ENCODE peak calls at places on chromosome 17, in six cellular contexts. G is CD4-positive, alpha-beta memory T cell; L is MM.1S; A is uterus; M is PC-3; U is GM23338. V is an unnamed sample.

GRCh38 chr17:8680402-8680801 is 49.9 kb upstream of the MYH10 start:
- DNase-seq in L (no peak), M (no peak), G (no peak), U (no peak), A (no peak), V (no peak)

GRCh38 chr17:82110298-82110697 is 12.3 kb upstream of the FASN start:
- DNase-seq in A (no peak), M (peak; percentile 94), U (no peak), L (no peak), G (no peak), V (no peak)

GRCh38 chr17:64174686-64175456 is 44.9 kb upstream of the ERN1 start:
- DNase-seq in M (no peak), G (no peak), U (no peak), A (no peak), L (no peak), V (no peak)

GRCh38 chr17:82799591-82799990 is 40.2 kb downstream of the ZNF750 start:
- DNase-seq in M (no peak), L (no peak), G (no peak), U (no peak), A (no peak), V (no peak)

GRCh38 chr17:20063665-20064648 is 54.8 kb downstream of the SPECC1 start:
- DNase-seq in U (peak; percentile 27), G (no peak), A (peak; percentile 95), L (peak; percentile 88), M (peak; percentile 96), V (peak; percentile 57)

GRCh38 chr17:66900126-66901010 is 64.1 kb upstream of the CACNG4 start:
- DNase-seq in M (peak; percentile 72), L (peak; percentile 12), U (no peak), G (no peak), A (no peak), V (no peak)

GRCh38 chr17:60422162-60422665 is at the start of gene CHCT1:
- DNase-seq in G (no peak), L (no peak), A (no peak), U (peak; percentile 59), M (no peak), V (no peak)

GRCh38 chr17:32283745-32284207 is 18.1 kb downstream of the RHBDL3 start:
- DNase-seq in U (no peak), G (no peak), L (no peak), M (peak; percentile 22), A (no peak), V (peak; percentile 59)

GRCh38 chr17:80361495-80362220 is 53.3 kb upstream of the ENDOV start:
- DNase-seq in A (no peak), M (peak; percentile 22), U (peak; percentile 79), G (no peak), L (no peak), V (no peak)

GRCh38 chr17:76700627-76701470 is 9.9 kb downstream of the MXRA7 start:
- DNase-seq in A (peak; percentile 89), U (peak; percentile 66), G (no peak), L (no peak), M (no peak), V (no peak)

GRCh38 chr17:83203073-83203471 is 123.7 kb downstream of the METRNL start:
- DNase-seq in G (no peak), L (no peak), U (no peak), M (no peak), A (peak; percentile 57), V (no peak)

GRCh38 chr17:58189436-58190146 is 2.9 kb upstream of the EPX start:
- DNase-seq in U (no peak), M (peak; percentile 98), G (no peak), L (no peak), A (no peak), V (no peak)

GRCh38 chr17:61075988-61076387 is 323.7 kb upstream of the TBX2 start:
- DNase-seq in A (no peak), U (no peak), G (no peak), L (no peak), M (no peak), V (no peak)

GRCh38 chr17:45985447-45985846 is 13.6 kb upstream of the STH start:
- DNase-seq in A (no peak), L (no peak), G (no peak), M (no peak), U (no peak), V (no peak)

GRCh38 chr17:17351356-17351891 is 48.3 kb downstream of the NT5M start:
- DNase-seq in A (no peak), G (no peak), U (no peak), M (no peak), L (no peak), V (no peak)

GRCh38 chr17:50396261-50397110 is 837 bp downstream of the LRRC59 start:
- DNase-seq in G (peak; percentile 20), M (peak; percentile 64), A (peak; percentile 42), L (peak; percentile 19), U (peak; percentile 19), V (peak; percentile 37)

GRCh38 chr17:76957600-76958464 is 89.6 kb downstream of the MGAT5B start:
- DNase-seq in M (no peak), A (no peak), L (no peak), U (peak; percentile 28), G (no peak), V (no peak)

GRCh38 chr17:3012926-3013581 is 50.4 kb downstream of the OR1D5 start:
- DNase-seq in M (peak; percentile 56), U (peak; percentile 89), A (peak; percentile 56), G (peak; percentile 27), L (peak; percentile 56), V (peak; percentile 43)

GRCh38 chr17:7884581-7885356 is 3.8 kb upstream of the CHD3 start:
- DNase-seq in A (no peak), G (peak; percentile 37), L (no peak), M (no peak), U (peak; percentile 24), V (peak; percentile 22)

DNA sequence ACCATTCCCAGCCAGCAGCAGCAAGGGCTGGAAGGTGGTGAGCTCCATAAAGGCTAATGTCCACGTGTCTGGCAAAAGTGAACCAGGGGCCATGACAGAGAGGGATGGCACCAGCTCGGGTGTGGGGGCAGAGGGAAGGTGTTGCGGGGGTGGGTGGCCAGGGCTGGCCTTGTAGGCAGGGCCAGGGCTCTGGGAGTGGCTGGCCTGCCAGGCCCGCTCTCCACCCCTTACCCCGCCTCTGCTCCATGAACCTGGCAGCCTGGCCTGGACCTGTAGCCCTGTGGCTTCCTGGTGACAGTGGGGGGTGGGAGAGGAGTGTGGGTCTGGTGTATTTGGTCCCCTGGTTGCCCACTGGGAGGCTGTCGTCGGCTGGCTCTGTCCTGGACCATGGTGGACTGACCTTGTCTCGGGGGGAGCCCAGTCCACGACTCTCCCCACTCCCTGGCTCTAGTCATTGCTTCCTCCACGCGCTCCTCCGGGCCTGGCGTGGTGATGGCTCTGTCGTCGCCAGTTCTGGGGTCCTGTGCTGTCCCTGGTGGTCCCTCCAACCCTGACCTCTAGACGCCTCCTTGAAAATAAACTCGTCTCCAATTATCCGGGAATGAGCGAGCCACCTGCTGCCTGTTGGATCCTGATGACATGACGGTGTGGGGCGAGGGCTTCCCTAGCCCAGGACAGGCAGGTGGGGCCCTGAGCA is 50.0 kb downstream of the ENGASE start:
- DNase-seq in U (no peak), A (no peak), L (no peak), M (no peak), G (no peak), V (no peak)
- H3K27me3 ChIP-seq in U (no peaks in the 10 kb centered on the region), A (no peaks in the 10 kb centered on the region), L (peaks cover 98% of the 10 kb centered on the region), M (peaks cover 94% of the 10 kb centered on the region), G (no peaks in the 10 kb centered on the region), V (no peaks in the 10 kb centered on the region)

GRCh38 chr17:43373343-43373742 is 25.4 kb upstream of the ARL4D start:
- DNase-seq in U (no peak), L (no peak), A (no peak), M (no peak), G (no peak), V (no peak)
- H3K27me3 ChIP-seq in U (no peaks in the 10 kb centered on the region), L (peaks cover 43% of the 10 kb centered on the region), A (no peaks in the 10 kb centered on the region), M (no peaks in the 10 kb centered on the region), G (no peaks in the 10 kb centered on the region), V (no peaks in the 10 kb centered on the region)

DNA sequence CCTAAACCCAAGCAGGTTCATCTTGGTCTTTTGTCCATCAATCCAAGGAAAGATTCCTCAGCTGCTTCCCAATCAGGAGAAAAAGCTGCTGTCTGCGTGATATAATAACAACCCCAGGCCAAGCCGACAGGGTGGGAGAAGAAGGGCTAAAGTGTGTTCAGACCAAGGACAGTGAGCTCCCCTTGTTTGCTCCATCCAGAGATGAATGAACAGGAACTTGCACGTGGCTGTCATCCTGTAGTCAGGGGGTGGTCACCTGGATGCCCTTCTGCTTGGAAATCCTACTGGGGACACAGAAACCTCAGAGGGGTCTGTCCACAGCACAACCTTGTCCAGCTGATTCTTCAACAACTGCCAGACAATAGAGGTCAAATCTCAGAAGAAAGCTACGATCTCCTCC is 414.5 kb downstream of the SOX9 start:
- DNase-seq in M (no peak), G (no peak), A (no peak), U (no peak), L (no peak), V (no peak)
- H3K27me3 ChIP-seq in M (no peaks in the 10 kb centered on the region), G (no peaks in the 10 kb centered on the region), A (no peaks in the 10 kb centered on the region), U (no peaks in the 10 kb centered on the region), L (no peaks in the 10 kb centered on the region), V (no peaks in the 10 kb centered on the region)

GRCh38 chr17:62670202-62670821 is 42.8 kb downstream of the MRC2 start:
- DNase-seq in G (no peak), L (no peak), M (no peak), A (no peak), U (peak; percentile 84), V (no peak)
- H3K27me3 ChIP-seq in G (no peaks in the 10 kb centered on the region), L (no peaks in the 10 kb centered on the region), M (no peaks in the 10 kb centered on the region), A (no peaks in the 10 kb centered on the region), U (no peaks in the 10 kb centered on the region), V (no peaks in the 10 kb centered on the region)

DNA sequence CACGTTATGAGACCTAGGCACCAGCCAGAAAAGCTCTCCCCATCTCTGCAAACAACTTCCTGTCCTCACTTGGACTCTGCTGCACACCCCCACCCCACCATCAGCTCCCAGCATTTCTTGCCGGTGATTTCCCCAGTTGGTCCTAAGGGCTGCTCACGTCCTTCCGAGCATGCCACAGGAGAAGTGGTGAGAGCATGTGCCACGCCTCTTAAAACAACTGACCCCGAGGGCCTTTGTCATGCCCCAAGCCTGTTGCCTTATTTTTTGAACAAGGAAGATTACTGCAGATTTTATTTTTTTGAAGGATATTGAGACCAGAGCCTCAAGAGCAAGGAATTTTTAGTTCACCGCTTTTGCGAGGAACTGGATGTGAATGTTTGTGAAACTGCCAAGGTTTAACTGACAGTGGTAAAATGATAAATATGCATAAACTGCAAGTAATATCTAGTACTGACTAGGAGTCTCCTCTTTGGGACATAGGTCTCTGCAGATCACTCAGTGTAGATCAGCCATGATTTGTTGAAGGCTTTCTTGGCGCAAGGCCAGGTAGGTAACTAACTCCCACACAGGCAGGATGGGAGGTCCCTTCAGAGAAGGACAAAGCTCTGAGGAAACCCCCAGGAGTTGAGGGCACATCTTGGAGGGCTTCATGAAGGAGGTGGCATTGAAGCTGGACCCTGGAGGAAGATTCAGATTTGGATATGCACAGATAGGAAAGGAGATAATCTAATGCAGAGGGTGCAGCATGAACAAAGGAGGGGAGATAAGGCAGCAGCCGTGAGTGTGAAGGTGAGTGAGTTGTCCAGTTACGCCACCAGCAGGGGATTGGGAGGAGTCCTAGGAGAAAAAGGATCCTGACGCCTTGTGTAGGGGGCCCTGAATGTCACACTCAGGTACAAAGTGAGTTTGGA is 44.7 kb downstream of the TMEM132E start:
- DNase-seq in G (no peak), M (no peak), L (no peak), A (no peak), U (no peak), V (no peak)
- H3K27me3 ChIP-seq in G (peaks cover 23% of the 10 kb centered on the region), M (peaks cover 3% of the 10 kb centered on the region), L (peaks cover 18% of the 10 kb centered on the region), A (peaks cover 3% of the 10 kb centered on the region), U (peaks cover 8% of the 10 kb centered on the region), V (no peaks in the 10 kb centered on the region)

GRCh38 chr17:43978078-43978477 is 24.3 kb upstream of the PYY start:
- DNase-seq in M (no peak), G (no peak), A (no peak), U (no peak), L (no peak), V (no peak)
- H3K27me3 ChIP-seq in M (peaks cover 44% of the 10 kb centered on the region), G (peaks cover 15% of the 10 kb centered on the region), A (peaks cover 10% of the 10 kb centered on the region), U (peaks cover 15% of the 10 kb centered on the region), L (no peaks in the 10 kb centered on the region), V (peaks cover 3% of the 10 kb centered on the region)

GRCh38 chr17:56894859-56895455 is 18.9 kb downstream of the TRIM25 start:
- DNase-seq in L (no peak), G (no peak), M (no peak), A (no peak), U (no peak), V (no peak)
- H3K27me3 ChIP-seq in L (no peaks in the 10 kb centered on the region), G (no peaks in the 10 kb centered on the region), M (no peaks in the 10 kb centered on the region), A (no peaks in the 10 kb centered on the region), U (no peaks in the 10 kb centered on the region), V (no peaks in the 10 kb centered on the region)